ENCODE peak calls at places on chromosomes 16 and 17, in ten cellular contexts. One of them, this sample, is unnamed.

GRCh38 chr16:17475104-17475503 is 4.3 kb upstream of the XYLT1 start:
- DNase-seq in esophagus squamous epithelium: no peak
- DNase-seq in H1: no peak
- DNase-seq in uterus: no peak
- DNase-seq in A549: no peak
- DNase-seq in prostate gland: no peak
- DNase-seq in body of pancreas: no peak
- DNase-seq in breast epithelium: no peak
- DNase-seq in lower leg skin: peak
- DNase-seq in NB4: no peak
- DNase-seq in this sample: no peak

GRCh38 chr16:65062736-65063583 is 58.9 kb downstream of the CDH11 start:
- DNase-seq in esophagus squamous epithelium: no peak
- DNase-seq in H1: no peak
- DNase-seq in uterus: no peak
- DNase-seq in A549: no peak
- DNase-seq in prostate gland: no peak
- DNase-seq in body of pancreas: no peak
- DNase-seq in breast epithelium: no peak
- DNase-seq in lower leg skin: no peak
- DNase-seq in NB4: no peak
- DNase-seq in this sample: no peak

GRCh38 chr17:45267436-45268055 is 5.7 kb upstream of the SPATA32 start:
- DNase-seq in esophagus squamous epithelium: no peak
- DNase-seq in H1: no peak
- DNase-seq in uterus: no peak
- DNase-seq in A549: no peak
- DNase-seq in prostate gland: no peak
- DNase-seq in body of pancreas: no peak
- DNase-seq in breast epithelium: no peak
- DNase-seq in lower leg skin: no peak
- DNase-seq in NB4: no peak
- DNase-seq in this sample: no peak

GRCh38 chr17:80474933-80475915 is 1.2 kb downstream of the NPTX1 start:
- DNase-seq in esophagus squamous epithelium: no peak
- DNase-seq in H1: peak
- DNase-seq in uterus: no peak
- DNase-seq in A549: no peak
- DNase-seq in prostate gland: no peak
- DNase-seq in body of pancreas: no peak
- DNase-seq in breast epithelium: no peak
- DNase-seq in lower leg skin: no peak
- DNase-seq in NB4: peak
- DNase-seq in this sample: no peak

GRCh38 chr16:1466054-1466453 is 8.8 kb downstream of the CLCN7 start:
- DNase-seq in esophagus squamous epithelium: no peak
- DNase-seq in H1: peak
- DNase-seq in uterus: no peak
- DNase-seq in A549: no peak
- DNase-seq in prostate gland: no peak
- DNase-seq in body of pancreas: no peak
- DNase-seq in breast epithelium: no peak
- DNase-seq in lower leg skin: no peak
- DNase-seq in NB4: no peak
- DNase-seq in this sample: no peak

GRCh38 chr17:34300652-34301390 is 15.3 kb downstream of the CCL11 start:
- DNase-seq in esophagus squamous epithelium: no peak
- DNase-seq in H1: no peak
- DNase-seq in uterus: no peak
- DNase-seq in A549: no peak
- DNase-seq in prostate gland: no peak
- DNase-seq in body of pancreas: no peak
- DNase-seq in breast epithelium: no peak
- DNase-seq in lower leg skin: peak
- DNase-seq in NB4: peak
- DNase-seq in this sample: no peak

GRCh38 chr16:15765880-15766279 is 90.9 kb downstream of the MYH11 start:
- DNase-seq in esophagus squamous epithelium: no peak
- DNase-seq in H1: peak
- DNase-seq in uterus: no peak
- DNase-seq in A549: peak
- DNase-seq in prostate gland: peak
- DNase-seq in body of pancreas: peak
- DNase-seq in breast epithelium: no peak
- DNase-seq in lower leg skin: no peak
- DNase-seq in NB4: peak
- DNase-seq in this sample: peak

GRCh38 chr16:30533146-30533522 is 1.5 kb downstream of the ZNF747 start:
- DNase-seq in esophagus squamous epithelium: no peak
- DNase-seq in H1: no peak
- DNase-seq in uterus: no peak
- DNase-seq in A549: no peak
- DNase-seq in prostate gland: no peak
- DNase-seq in body of pancreas: peak
- DNase-seq in breast epithelium: no peak
- DNase-seq in lower leg skin: no peak
- DNase-seq in NB4: no peak
- DNase-seq in this sample: no peak

GRCh38 chr17:13593021-13593751 is 8.5 kb downstream of the HS3ST3A1 start:
- DNase-seq in esophagus squamous epithelium: no peak
- DNase-seq in H1: no peak
- DNase-seq in uterus: no peak
- DNase-seq in A549: no peak
- DNase-seq in prostate gland: no peak
- DNase-seq in body of pancreas: no peak
- DNase-seq in breast epithelium: no peak
- DNase-seq in lower leg skin: no peak
- DNase-seq in NB4: no peak
- DNase-seq in this sample: no peak

GRCh38 chr16:10386517-10387377 is 886 bp downstream of the ATF7IP2 start:
- DNase-seq in esophagus squamous epithelium: no peak
- DNase-seq in H1: no peak
- DNase-seq in uterus: no peak
- DNase-seq in A549: no peak
- DNase-seq in prostate gland: no peak
- DNase-seq in body of pancreas: no peak
- DNase-seq in breast epithelium: no peak
- DNase-seq in lower leg skin: no peak
- DNase-seq in NB4: peak
- DNase-seq in this sample: peak

GRCh38 chr16:10387378-10387681 is 1.5 kb downstream of the ATF7IP2 start:
- DNase-seq in esophagus squamous epithelium: no peak
- DNase-seq in H1: no peak
- DNase-seq in uterus: no peak
- DNase-seq in A549: no peak
- DNase-seq in prostate gland: no peak
- DNase-seq in body of pancreas: no peak
- DNase-seq in breast epithelium: no peak
- DNase-seq in lower leg skin: no peak
- DNase-seq in NB4: peak
- DNase-seq in this sample: peak

GRCh38 chr16:10390330-10390729 is 4.5 kb downstream of the ATF7IP2 start:
- DNase-seq in esophagus squamous epithelium: no peak
- DNase-seq in H1: no peak
- DNase-seq in uterus: no peak
- DNase-seq in A549: no peak
- DNase-seq in prostate gland: no peak
- DNase-seq in body of pancreas: no peak
- DNase-seq in breast epithelium: no peak
- DNase-seq in lower leg skin: no peak
- DNase-seq in NB4: no peak
- DNase-seq in this sample: no peak

GRCh38 chr16:10390867-10391266 is 5.0 kb downstream of the ATF7IP2 start:
- DNase-seq in esophagus squamous epithelium: no peak
- DNase-seq in H1: no peak
- DNase-seq in uterus: no peak
- DNase-seq in A549: no peak
- DNase-seq in prostate gland: no peak
- DNase-seq in body of pancreas: no peak
- DNase-seq in breast epithelium: no peak
- DNase-seq in lower leg skin: no peak
- DNase-seq in NB4: no peak
- DNase-seq in this sample: no peak

GRCh38 chr16:10388987-10389386 is 3.1 kb downstream of the ATF7IP2 start:
- DNase-seq in esophagus squamous epithelium: no peak
- DNase-seq in H1: no peak
- DNase-seq in uterus: no peak
- DNase-seq in A549: no peak
- DNase-seq in prostate gland: no peak
- DNase-seq in body of pancreas: no peak
- DNase-seq in breast epithelium: no peak
- DNase-seq in lower leg skin: no peak
- DNase-seq in NB4: no peak
- DNase-seq in this sample: peak
- TF ChIP-seq POLR2A in esophagus squamous epithelium: no peak
- TF ChIP-seq POLR2A in H1: no peak
- TF ChIP-seq POLR2A in uterus: no peak
- TF ChIP-seq POLR2A in A549: no peak
- TF ChIP-seq POLR2A in prostate gland: no peak
- TF ChIP-seq POLR2A in body of pancreas: no peak
- TF ChIP-seq POLR2A in breast epithelium: no peak
- TF ChIP-seq POLR2A in lower leg skin: no peak
- TF ChIP-seq POLR2A in NB4: no peak
- TF ChIP-seq POLR2A in this sample: peak

DNA sequence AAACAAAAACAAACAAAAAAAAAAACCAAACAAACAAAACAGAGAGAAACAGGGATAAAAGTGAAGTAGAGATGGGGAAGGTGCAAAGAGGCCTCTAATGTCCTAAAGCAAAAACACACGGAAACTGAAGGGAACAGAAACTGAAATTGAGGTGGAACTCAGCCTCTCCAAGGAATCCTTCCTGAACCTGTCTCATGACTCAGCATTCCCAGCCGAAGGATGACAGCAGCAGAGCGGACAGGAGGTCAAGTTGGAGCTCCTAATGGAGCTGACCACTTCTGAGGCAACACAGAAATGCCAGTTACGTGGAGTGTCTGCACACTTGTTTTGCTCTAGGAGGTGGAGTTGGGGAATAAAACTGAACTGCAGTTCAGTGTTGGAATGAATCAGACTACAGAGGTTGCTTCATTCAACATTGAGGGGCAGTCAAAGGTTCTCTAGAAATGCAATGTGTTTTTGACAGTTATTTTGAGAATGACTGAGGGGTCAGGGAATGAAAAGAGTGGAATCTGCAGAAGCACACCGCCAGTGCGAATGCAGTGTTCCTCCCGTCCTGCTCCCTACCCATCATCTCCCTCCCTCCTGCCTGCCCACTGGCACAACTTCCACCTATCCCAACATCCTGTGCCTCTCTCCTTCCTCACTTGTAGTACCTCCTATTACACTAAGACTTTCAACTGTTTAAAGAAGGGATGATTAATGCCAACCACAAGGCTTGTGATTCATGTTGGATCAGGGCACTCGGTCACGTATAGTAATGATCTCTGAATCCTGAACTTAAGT is 6.3 kb downstream of the UBE2O start:
- DNase-seq in esophagus squamous epithelium: no peak
- DNase-seq in H1: no peak
- DNase-seq in uterus: no peak
- DNase-seq in A549: peak
- DNase-seq in prostate gland: no peak
- DNase-seq in body of pancreas: no peak
- DNase-seq in breast epithelium: no peak
- DNase-seq in lower leg skin: no peak
- DNase-seq in NB4: peak
- DNase-seq in this sample: peak
- TF ChIP-seq POLR2A in esophagus squamous epithelium: no peak
- TF ChIP-seq POLR2A in H1: no peak
- TF ChIP-seq POLR2A in uterus: no peak
- TF ChIP-seq POLR2A in A549: peak
- TF ChIP-seq POLR2A in prostate gland: no peak
- TF ChIP-seq POLR2A in body of pancreas: no peak
- TF ChIP-seq POLR2A in breast epithelium: no peak
- TF ChIP-seq POLR2A in lower leg skin: no peak
- TF ChIP-seq POLR2A in NB4: no peak
- TF ChIP-seq POLR2A in this sample: no peak

DNA sequence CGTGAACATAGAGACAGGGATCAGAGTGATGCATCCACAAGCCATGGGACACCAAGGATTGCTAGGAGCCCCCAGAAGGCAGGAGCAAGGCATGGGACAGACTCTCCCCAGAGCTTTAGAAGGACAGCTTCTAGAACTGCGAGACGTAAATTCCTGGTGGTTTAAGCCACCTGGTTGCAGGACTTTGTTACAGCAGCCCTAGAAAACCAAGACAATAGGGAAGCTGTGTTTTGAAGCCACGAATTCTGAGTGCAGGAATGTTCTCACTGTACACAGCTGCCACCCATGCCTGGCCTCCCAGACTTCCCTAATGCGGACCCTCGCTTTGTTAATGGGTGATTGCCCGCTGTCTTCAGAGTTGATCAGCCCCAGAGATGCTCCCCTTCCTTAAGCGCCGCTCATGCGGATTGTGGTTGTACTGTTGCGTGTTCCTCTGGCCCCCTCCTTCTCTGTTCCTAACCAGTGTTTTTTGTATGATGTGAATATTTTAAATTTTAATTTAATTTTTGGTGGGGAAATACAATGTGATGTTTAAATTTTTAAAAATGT is 177.1 kb downstream of the MSI2 start:
- DNase-seq in esophagus squamous epithelium: no peak
- DNase-seq in H1: no peak
- DNase-seq in uterus: no peak
- DNase-seq in A549: no peak
- DNase-seq in prostate gland: no peak
- DNase-seq in body of pancreas: no peak
- DNase-seq in breast epithelium: no peak
- DNase-seq in lower leg skin: no peak
- DNase-seq in NB4: no peak
- DNase-seq in this sample: no peak
- TF ChIP-seq POLR2A in esophagus squamous epithelium: no peak
- TF ChIP-seq POLR2A in H1: no peak
- TF ChIP-seq POLR2A in uterus: no peak
- TF ChIP-seq POLR2A in A549: no peak
- TF ChIP-seq POLR2A in prostate gland: no peak
- TF ChIP-seq POLR2A in body of pancreas: no peak
- TF ChIP-seq POLR2A in breast epithelium: no peak
- TF ChIP-seq POLR2A in lower leg skin: no peak
- TF ChIP-seq POLR2A in NB4: no peak
- TF ChIP-seq POLR2A in this sample: no peak

GRCh38 chr17:78179372-78179771 is 7.5 kb downstream of the TK1 start:
- DNase-seq in esophagus squamous epithelium: no peak
- DNase-seq in H1: no peak
- DNase-seq in uterus: peak
- DNase-seq in A549: no peak
- DNase-seq in prostate gland: no peak
- DNase-seq in body of pancreas: no peak
- DNase-seq in breast epithelium: peak
- DNase-seq in lower leg skin: no peak
- DNase-seq in NB4: peak
- DNase-seq in this sample: no peak
- TF ChIP-seq POLR2A in esophagus squamous epithelium: peak
- TF ChIP-seq POLR2A in H1: peak
- TF ChIP-seq POLR2A in uterus: no peak
- TF ChIP-seq POLR2A in A549: no peak
- TF ChIP-seq POLR2A in prostate gland: no peak
- TF ChIP-seq POLR2A in body of pancreas: no peak
- TF ChIP-seq POLR2A in breast epithelium: no peak
- TF ChIP-seq POLR2A in lower leg skin: no peak
- TF ChIP-seq POLR2A in NB4: no peak
- TF ChIP-seq POLR2A in this sample: no peak

This sample was measured in erythroblast.